ENCODE peak calls at places on chromosomes 3 and 15, in ten cellular contexts. M, U, B, O, R, Q, N, H, E and Y are unnamed samples.

GRCh38 chr3:120348065-120348980 is 831 bp downstream of the LRRC58 start:
- DNase-seq in H (peak), Q (peak), O (peak), B (peak), U (no peak), M (no peak), R (peak), E (no peak), N (no peak), Y (peak)

GRCh38 chr3:185912929-185913901 is 24.6 kb downstream of the TRA2B start:
- DNase-seq in E (no peak), N (no peak), U (no peak), B (no peak), Q (no peak), M (no peak), H (no peak), R (no peak), O (no peak), Y (no peak)

GRCh38 chr3:184230081-184230602 is 757 bp downstream of the VWA5B2 start:
- DNase-seq in H (no peak), N (peak), R (no peak), U (no peak), O (no peak), Q (no peak), E (no peak), B (no peak), M (no peak), Y (no peak)

GRCh38 chr15:85642693-85643058 is 152.0 kb downstream of the KLHL25 start:
- DNase-seq in E (no peak), R (peak), M (no peak), U (no peak), B (peak), O (no peak), H (no peak), N (no peak), Q (peak), Y (peak)

GRCh38 chr3:112059497-112059896 is 25.0 kb downstream of the TMPRSS7 start:
- DNase-seq in U (no peak), Q (no peak), N (no peak), O (no peak), M (no peak), R (no peak), E (no peak), H (no peak), B (no peak), Y (no peak)

GRCh38 chr3:49422379-49423248 is at the start of gene AMT:
- DNase-seq in O (peak), B (peak), E (peak), H (no peak), U (no peak), Q (no peak), N (peak), R (peak), M (no peak), Y (peak)

GRCh38 chr15:62324382-62324781 is 159.3 kb upstream of the C2CD4B start:
- DNase-seq in N (no peak), E (no peak), B (no peak), U (no peak), O (no peak), Q (no peak), R (peak), M (no peak), H (no peak), Y (no peak)

GRCh38 chr3:173465112-173465511 is 67.6 kb downstream of the NLGN1 start:
- DNase-seq in E (peak), H (no peak), O (no peak), M (no peak), B (no peak), U (no peak), Q (peak), R (peak), N (no peak), Y (no peak)

GRCh38 chr15:41746802-41747201 is 27.5 kb upstream of the MAPKBP1 start:
- DNase-seq in Q (peak), U (no peak), H (no peak), N (no peak), B (no peak), E (no peak), O (no peak), M (no peak), R (peak), Y (no peak)

GRCh38 chr3:12984023-12984823 is 89.0 kb downstream of the IQSEC1 start:
- DNase-seq in R (peak), H (peak), B (peak), Q (peak), U (no peak), M (peak), O (peak), N (no peak), E (no peak), Y (peak)